ENCODE peak calls at places on chromosomes 12 and 14, in four cellular contexts. One of them, this sample, is unnamed.

GRCh38 chr12:109716512-109717389 is 3.1 kb downstream of the FAM222A start:
- DNase-seq in sigmoid colon: peak; percentile 92
- DNase-seq in body of pancreas: no peak
- DNase-seq in uterus: no peak
- DNase-seq in this sample: peak; percentile 68

GRCh38 chr12:6180300-6181051 is 19.7 kb upstream of the CD9 start:
- DNase-seq in sigmoid colon: peak; percentile 80
- DNase-seq in body of pancreas: peak; percentile 51
- DNase-seq in uterus: peak; percentile 76
- DNase-seq in this sample: no peak

GRCh38 chr12:93183940-93184663 is 193.6 kb upstream of the NUDT4 start:
- DNase-seq in sigmoid colon: peak; percentile 85
- DNase-seq in body of pancreas: peak; percentile 22
- DNase-seq in uterus: peak; percentile 63
- DNase-seq in this sample: peak; percentile 60

GRCh38 chr12:104381721-104382480 is 74.8 kb upstream of the CHST11 start:
- DNase-seq in sigmoid colon: peak; percentile 87
- DNase-seq in body of pancreas: peak; percentile 84
- DNase-seq in uterus: peak; percentile 79
- DNase-seq in this sample: peak; percentile 84

GRCh38 chr12:101767537-101767936 is 28.3 kb upstream of the SYCP3 start:
- DNase-seq in sigmoid colon: no peak
- DNase-seq in body of pancreas: no peak
- DNase-seq in uterus: no peak
- DNase-seq in this sample: no peak

GRCh38 chr14:50320279-50320678 is 8.2 kb downstream of the DMAC2L start:
- DNase-seq in sigmoid colon: no peak
- DNase-seq in body of pancreas: no peak
- DNase-seq in uterus: no peak
- DNase-seq in this sample: no peak

GRCh38 chr12:24560867-24561266 is 388.0 kb downstream of the BCAT1 start:
- DNase-seq in sigmoid colon: no peak
- DNase-seq in body of pancreas: no peak
- DNase-seq in uterus: no peak
- DNase-seq in this sample: no peak

GRCh38 chr12:121061831-121062230 is 22.8 kb upstream of the OASL start:
- DNase-seq in sigmoid colon: no peak
- DNase-seq in body of pancreas: no peak
- DNase-seq in uterus: no peak
- DNase-seq in this sample: no peak

GRCh38 chr14:64572721-64573508 is 23.2 kb downstream of the PPP1R36 start:
- DNase-seq in sigmoid colon: peak; percentile 72
- DNase-seq in body of pancreas: no peak
- DNase-seq in uterus: no peak
- DNase-seq in this sample: no peak

GRCh38 chr14:56181666-56182065 is 63.5 kb downstream of the PELI2 start:
- DNase-seq in sigmoid colon: no peak
- DNase-seq in body of pancreas: peak; percentile 92
- DNase-seq in uterus: no peak
- DNase-seq in this sample: no peak

GRCh38 chr12:88468546-88468945 is 111.7 kb downstream of the KITLG start:
- DNase-seq in sigmoid colon: no peak
- DNase-seq in body of pancreas: no peak
- DNase-seq in uterus: no peak
- DNase-seq in this sample: no peak

GRCh38 chr12:130557876-130558770 is 158.0 kb downstream of the RIMBP2 start:
- DNase-seq in sigmoid colon: no peak
- DNase-seq in body of pancreas: no peak
- DNase-seq in uterus: no peak
- DNase-seq in this sample: no peak

GRCh38 chr14:64539186-64539552 is 1.4 kb upstream of the HSPA2 start:
- DNase-seq in sigmoid colon: no peak
- DNase-seq in body of pancreas: no peak
- DNase-seq in uterus: no peak
- DNase-seq in this sample: no peak

GRCh38 chr12:132861558-132861957 is 25.8 kb downstream of the CHFR start:
- DNase-seq in sigmoid colon: no peak
- DNase-seq in body of pancreas: no peak
- DNase-seq in uterus: no peak
- DNase-seq in this sample: no peak

GRCh38 chr14:88834883-88835431 is 10.5 kb downstream of the TTC8 start:
- DNase-seq in sigmoid colon: no peak
- DNase-seq in body of pancreas: no peak
- DNase-seq in uterus: no peak
- DNase-seq in this sample: no peak

GRCh38 chr12:106601031-106601430 is 18.2 kb downstream of the RFX4 start:
- DNase-seq in sigmoid colon: no peak
- DNase-seq in body of pancreas: no peak
- DNase-seq in uterus: no peak
- DNase-seq in this sample: no peak

GRCh38 chr12:109451400-109451799 is 25.7 kb downstream of the KCTD10 start:
- DNase-seq in sigmoid colon: no peak
- DNase-seq in body of pancreas: no peak
- DNase-seq in uterus: no peak
- DNase-seq in this sample: no peak

GRCh38 chr14:29548948-29549370 is 378.7 kb downstream of the PRKD1 start:
- DNase-seq in sigmoid colon: no peak
- DNase-seq in body of pancreas: no peak
- DNase-seq in uterus: no peak
- DNase-seq in this sample: peak; percentile 17

GRCh38 chr12:13945641-13946040 is 35.8 kb downstream of the GRIN2B start:
- DNase-seq in sigmoid colon: no peak
- DNase-seq in body of pancreas: no peak
- DNase-seq in uterus: no peak
- DNase-seq in this sample: no peak

GRCh38 chr12:71092290-71092689 is 65.5 kb downstream of the TSPAN8 start:
- DNase-seq in sigmoid colon: no peak
- DNase-seq in body of pancreas: no peak
- DNase-seq in uterus: no peak
- DNase-seq in this sample: no peak

GRCh38 chr12:18828987-18829386 is 91.1 kb downstream of the CAPZA3 start:
- DNase-seq in sigmoid colon: no peak
- DNase-seq in body of pancreas: no peak
- DNase-seq in uterus: no peak
- DNase-seq in this sample: no peak
- H3K4me3 ChIP-seq in sigmoid colon: no peak overlapping the region
- H3K4me3 ChIP-seq in body of pancreas: no peak overlapping the region
- H3K4me3 ChIP-seq in uterus: no peak overlapping the region
- H3K4me3 ChIP-seq in this sample: no peak overlapping the region

DNA sequence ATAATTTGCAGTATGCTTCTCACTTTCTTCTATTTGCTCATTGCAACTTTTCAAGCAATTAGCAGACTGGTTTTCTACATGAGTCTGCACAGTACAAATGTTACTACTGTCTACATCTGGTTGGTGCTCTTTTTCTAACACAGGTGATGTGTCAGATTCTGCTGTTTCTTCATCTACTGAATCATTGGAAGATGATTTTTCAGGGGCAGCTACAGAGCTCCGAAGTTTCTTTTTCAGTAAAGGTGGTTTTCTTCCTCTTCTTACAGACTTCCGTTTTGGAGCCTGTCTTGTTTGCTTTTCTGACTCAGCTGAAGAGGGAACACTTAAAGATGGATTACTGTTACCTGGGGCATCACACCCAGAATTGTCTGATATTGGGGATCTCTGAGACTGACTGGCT is 62.1 kb downstream of the SCAF11 start:
- DNase-seq in sigmoid colon: no peak
- DNase-seq in body of pancreas: no peak
- DNase-seq in uterus: no peak
- DNase-seq in this sample: no peak
- TF ChIP-seq CTCF in sigmoid colon: no peak
- TF ChIP-seq CTCF in body of pancreas: no peak
- TF ChIP-seq CTCF in uterus: no peak
- TF ChIP-seq CTCF in this sample: no peak

GRCh38 chr14:72868500-72868899 is 25.4 kb downstream of the DPF3 start:
- DNase-seq in sigmoid colon: no peak
- DNase-seq in body of pancreas: no peak
- DNase-seq in uterus: no peak
- DNase-seq in this sample: no peak
- TF ChIP-seq POLR2A in sigmoid colon: no peak
- TF ChIP-seq POLR2A in body of pancreas: no peak
- TF ChIP-seq POLR2A in uterus: no peak
- TF ChIP-seq POLR2A in this sample: no peak

DNA sequence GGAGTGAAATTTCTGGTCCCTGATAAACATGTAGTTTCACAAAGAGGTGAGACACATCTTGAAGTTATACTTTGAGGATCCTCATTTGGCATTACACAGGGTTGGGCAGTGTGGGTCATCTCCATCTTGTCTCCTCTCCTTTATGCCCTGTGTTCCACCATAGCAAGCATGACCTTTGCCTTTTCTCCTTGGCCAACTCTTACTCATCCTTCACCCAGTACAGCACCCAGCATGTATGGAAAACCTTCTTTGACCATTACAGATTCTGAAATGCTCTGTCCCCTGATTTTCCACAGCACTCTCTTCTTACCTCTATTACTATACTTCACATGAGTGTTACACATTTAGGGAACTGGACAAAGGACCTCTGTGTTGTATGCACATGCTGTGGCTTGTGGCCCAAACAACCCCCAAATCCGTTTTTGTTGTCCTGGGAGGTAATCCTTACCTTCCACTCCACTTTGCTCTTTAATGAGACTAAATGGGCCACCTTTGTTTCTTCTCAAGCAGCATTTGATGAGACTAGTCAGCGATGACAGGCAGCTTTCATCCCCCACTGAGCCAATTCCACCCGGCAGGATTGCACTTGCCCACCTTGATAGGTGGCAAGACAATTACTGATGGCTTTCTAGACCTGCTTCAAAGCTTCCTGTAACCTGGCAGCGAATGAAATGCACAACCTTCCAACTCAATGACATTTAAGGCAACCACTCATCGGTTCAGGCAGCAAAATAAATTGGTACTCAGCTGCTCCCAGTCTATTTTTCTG is 163.5 kb downstream of the MON2 start:
- DNase-seq in sigmoid colon: no peak
- DNase-seq in body of pancreas: no peak
- DNase-seq in uterus: no peak
- DNase-seq in this sample: no peak
- H3K4me3 ChIP-seq in sigmoid colon: no peak overlapping the region
- H3K4me3 ChIP-seq in body of pancreas: no peak overlapping the region
- H3K4me3 ChIP-seq in uterus: no peak overlapping the region
- H3K4me3 ChIP-seq in this sample: no peak overlapping the region

DNA sequence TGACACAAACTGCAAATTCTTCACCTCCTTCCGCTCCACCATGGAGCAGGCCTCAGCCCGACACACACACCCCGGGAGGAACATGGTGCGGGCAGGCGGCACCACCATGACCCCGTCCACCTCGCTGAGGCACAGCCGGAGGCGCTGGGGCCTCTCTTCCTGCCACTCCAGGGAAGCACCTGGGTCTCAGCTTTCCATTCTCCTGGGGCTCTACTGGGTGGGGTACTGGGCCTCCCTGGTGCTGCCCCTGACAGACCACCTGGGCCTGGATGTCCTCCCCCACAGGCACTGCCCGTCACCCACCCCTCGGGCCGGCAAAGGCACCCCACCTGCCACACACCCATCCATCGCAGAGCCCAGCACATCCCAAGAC is 9.9 kb downstream of the AKT1 start:
- DNase-seq in sigmoid colon: no peak
- DNase-seq in body of pancreas: no peak
- DNase-seq in uterus: no peak
- DNase-seq in this sample: no peak
- TF ChIP-seq CTCF in sigmoid colon: no peak
- TF ChIP-seq CTCF in body of pancreas: no peak
- TF ChIP-seq CTCF in uterus: no peak
- TF ChIP-seq CTCF in this sample: no peak

GRCh38 chr12:51972849-51973273 is 21.4 kb downstream of the ACVR1B start:
- DNase-seq in sigmoid colon: peak; percentile 75
- DNase-seq in body of pancreas: no peak
- DNase-seq in uterus: peak; percentile 47
- DNase-seq in this sample: peak; percentile 55
- TF ChIP-seq POLR2A in sigmoid colon: no peak
- TF ChIP-seq POLR2A in body of pancreas: no peak
- TF ChIP-seq POLR2A in uterus: no peak
- TF ChIP-seq POLR2A in this sample: no peak

GRCh38 chr12:39622306-39622705 is 2.7 kb upstream of the ABCD2 start:
- DNase-seq in sigmoid colon: no peak
- DNase-seq in body of pancreas: no peak
- DNase-seq in uterus: no peak
- DNase-seq in this sample: no peak
- H3K4me3 ChIP-seq in sigmoid colon: no peak overlapping the region
- H3K4me3 ChIP-seq in body of pancreas: no peak overlapping the region
- H3K4me3 ChIP-seq in uterus: no peak overlapping the region
- H3K4me3 ChIP-seq in this sample: no peak overlapping the region

DNA sequence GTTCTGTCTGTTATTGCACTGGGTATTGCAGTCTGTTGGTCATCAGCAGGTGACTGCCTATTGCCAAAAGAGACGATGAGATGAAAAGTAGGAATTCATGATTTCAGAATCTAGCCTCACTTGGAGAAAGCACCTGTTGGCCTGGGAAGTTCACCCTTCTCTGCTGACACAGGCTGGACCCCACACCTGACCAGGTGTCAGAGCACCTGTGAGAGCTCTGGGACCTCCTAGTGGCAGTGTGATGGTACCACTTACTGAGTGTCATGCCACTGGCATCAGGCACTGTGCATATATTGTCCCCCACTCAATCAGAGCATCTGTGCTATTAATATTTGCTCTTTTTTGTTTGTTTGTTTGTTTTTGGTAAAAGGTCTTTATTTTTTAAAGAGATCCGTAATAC is 68.0 kb downstream of the RASSF3 start:
- DNase-seq in sigmoid colon: no peak
- DNase-seq in body of pancreas: no peak
- DNase-seq in uterus: no peak
- DNase-seq in this sample: no peak
- TF ChIP-seq CTCF in sigmoid colon: no peak
- TF ChIP-seq CTCF in body of pancreas: peak; percentile 16
- TF ChIP-seq CTCF in uterus: no peak
- TF ChIP-seq CTCF in this sample: no peak

This sample was measured in adrenal gland.